ENCODE peak calls at places on chromosome 21, in five cellular contexts. U is D721Med; A is stimulated activated CD4-positive, alpha-beta T cell treated with anti-CD3 and anti-CD28 coated beads, Interleukin-4, amount 100 ng/mL, for 48 hours; R is hypothalamus; V is ELR. H is an unnamed sample.
A peak's percentile ranks its signal among the peaks of the same experiment; 100 is the strongest.

GRCh38 chr21:43938751-43939442 is 73.2 kb upstream of the TRAPPC10 start:
- DNase-seq in A (peak; percentile 88), V (peak; percentile 79), U (peak; percentile 89), R (peak; percentile 64), H (peak; percentile 83)

GRCh38 chr21:31927872-31928476 is 55.2 kb downstream of the HUNK start:
- DNase-seq in U (no peak), A (no peak), V (no peak), R (no peak), H (no peak)

GRCh38 chr21:44074315-44074958 is 32.8 kb upstream of the PWP2 start:
- DNase-seq in R (no peak), V (no peak), U (no peak), A (no peak), H (no peak)

GRCh38 chr21:29403922-29404538 is 105.3 kb downstream of the BACH1 start:
- DNase-seq in A (no peak), V (no peak), U (no peak), R (no peak), H (no peak)

GRCh38 chr21:45465105-45465504 is 60.1 kb downstream of the COL18A1 start:
- DNase-seq in R (no peak), U (no peak), V (no peak), A (no peak), H (no peak)

GRCh38 chr21:38057626-38058025 is 141.4 kb upstream of the KCNJ6 start:
- DNase-seq in U (no peak), R (no peak), A (no peak), V (no peak), H (no peak)

GRCh38 chr21:45283611-45284455 is 3.9 kb downstream of the POFUT2 start:
- DNase-seq in R (no peak), U (no peak), A (no peak), V (no peak), H (no peak)

GRCh38 chr21:40631201-40631600 is 215.8 kb downstream of the DSCAM start:
- DNase-seq in U (no peak), R (no peak), V (no peak), A (no peak), H (no peak)

GRCh38 chr21:43361493-43362296 is 65.2 kb downstream of the SIK1 start:
- DNase-seq in V (peak; percentile 54), R (no peak), A (no peak), U (no peak), H (no peak)

GRCh38 chr21:38156200-38156599 is 100.6 kb upstream of the KCNJ15 start:
- DNase-seq in V (no peak), A (no peak), R (no peak), U (no peak), H (no peak)

GRCh38 chr21:36470294-36470693 is 9.6 kb downstream of the CLDN14 start:
- DNase-seq in R (no peak), U (no peak), V (no peak), A (no peak), H (peak; percentile 47)

GRCh38 chr21:46153259-46154154 is 1.9 kb downstream of the FTCD start:
- DNase-seq in U (peak; percentile 74), V (peak; percentile 38), A (peak; percentile 68), R (peak; percentile 37), H (peak; percentile 83)

GRCh38 chr21:31222142-31222541 is 121.9 kb downstream of the TIAM1 start:
- DNase-seq in V (no peak), R (no peak), U (no peak), A (no peak), H (no peak)